ENCODE peak calls at places on chromosomes 16 and 17, in five cellular contexts. J is fibroblast of mammary gland, O is SK-N-SH, G is A172, W is iPS DF 19.7. Q is an unnamed sample.

GRCh38 chr17:45690876-45691275 is 93.2 kb upstream of the CRHR1 start:
- DNase-seq in J (no peak), O (no peak), G (no peak), W (no peak), Q (no peak)

GRCh38 chr17:48047741-48048320 is 328 bp upstream of the NFE2L1 start:
- DNase-seq in J (peak; percentile 100), O (peak; percentile 97), G (peak; percentile 100), W (peak; percentile 99), Q (peak; percentile 99)

GRCh38 chr16:3609895-3610697 is 1.3 kb downstream of the SLX4 start:
- DNase-seq in J (no peak), O (no peak), G (no peak), W (no peak), Q (no peak)

GRCh38 chr17:81961087-81961514 is at the start of gene NOTUM:
- DNase-seq in J (no peak), O (peak; percentile 90), G (no peak), W (no peak), Q (peak; percentile 11)

GRCh38 chr17:31508310-31509094 is 117.0 kb downstream of the RAB11FIP4 start:
- DNase-seq in J (no peak), O (no peak), G (no peak), W (no peak), Q (no peak)

GRCh38 chr16:64626771-64627170 is 495.1 kb downstream of the CDH11 start:
- DNase-seq in J (no peak), O (no peak), G (no peak), W (no peak), Q (no peak)

GRCh38 chr17:77826132-77826873 is 132.2 kb upstream of the TNRC6C start:
- DNase-seq in J (no peak), O (peak; percentile 7), G (no peak), W (no peak), Q (no peak)

GRCh38 chr17:56203430-56203829 is 50.2 kb downstream of the ANKFN1 start:
- DNase-seq in J (peak; percentile 28), O (peak; percentile 19), G (peak; percentile 75), W (no peak), Q (peak; percentile 3)

GRCh38 chr17:13362341-13363122 is 239.2 kb downstream of the HS3ST3A1 start:
- DNase-seq in J (peak; percentile 96), O (no peak), G (peak; percentile 77), W (no peak), Q (no peak)

GRCh38 chr16:22924492-22924891 is 110.5 kb downstream of the HS3ST2 start:
- DNase-seq in J (no peak), O (no peak), G (no peak), W (no peak), Q (no peak)

GRCh38 chr16:12907670-12908233 is 6.4 kb downstream of the SHISA9 start:
- DNase-seq in J (no peak), O (peak; percentile 38), G (peak; percentile 51), W (peak; percentile 65), Q (no peak)

GRCh38 chr16:75501359-75501758 is 6.1 kb upstream of the CHST6 start:
- DNase-seq in J (no peak), O (no peak), G (no peak), W (no peak), Q (no peak)

GRCh38 chr17:64458756-64459155 is 9.8 kb downstream of the MILR1 start:
- DNase-seq in J (no peak), O (no peak), G (no peak), W (no peak), Q (no peak)

Q was measured in SW 1271.